ENCODE peak calls at places on chromosome 6, in nine cellular contexts. A is endothelial cell of umbilical vein; R is HCT116; N is H1; Y is right lobe of liver; V is cardiac muscle cell; Z is right cardiac atrium; M is pancreas; Q is naive thymus-derived CD4-positive, alpha-beta T cell. T is an unnamed sample.

GRCh38 chr6:41774841-41775240 is 4.9 kb downstream of the FRS3 start:
- DNase-seq in A (no peak), R (no peak), N (no peak), Y (no peak), V (no peak), Z (no peak), M (no peak), Q (no peak), T (no peak)

GRCh38 chr6:99434702-99435530 is 9.8 kb upstream of the PNISR start:
- DNase-seq in A (peak; percentile 57), R (peak; percentile 24), N (no peak), Y (no peak), V (peak; percentile 51), Z (no peak), M (no peak), Q (no peak), T (no peak)

GRCh38 chr6:11778648-11779307 is at the start of gene ADTRP:
- DNase-seq in A (no peak), R (no peak), N (no peak), Y (no peak), V (no peak), Z (peak; percentile 75), M (no peak), Q (no peak), T (no peak)

GRCh38 chr6:53920881-53921280 is 126.1 kb downstream of the LRRC1 start:
- DNase-seq in A (no peak), R (no peak), N (no peak), Y (no peak), V (no peak), Z (no peak), M (no peak), Q (no peak), T (peak; percentile 71)

GRCh38 chr6:151389640-151390275 is 1.6 kb downstream of the ZBTB2 start:
- DNase-seq in A (peak; percentile 74), R (no peak), N (no peak), Y (no peak), V (peak; percentile 80), Z (peak; percentile 88), M (no peak), Q (no peak), T (peak; percentile 58)

GRCh38 chr6:160028487-160029275 is 59.8 kb downstream of the IGF2R start:
- DNase-seq in A (no peak), R (no peak), N (no peak), Y (no peak), V (no peak), Z (peak; percentile 21), M (no peak), Q (no peak), T (no peak)

GRCh38 chr6:41430875-41431274 is 95.5 kb downstream of the NCR2 start:
- DNase-seq in A (no peak), R (peak; percentile 39), N (no peak), Y (no peak), V (peak; percentile 75), Z (no peak), M (no peak), Q (no peak), T (no peak)

GRCh38 chr6:166778046-166778445 is 151.0 kb upstream of the RPS6KA2 start:
- DNase-seq in A (no peak), R (no peak), N (no peak), Y (no peak), V (no peak), Z (no peak), M (no peak), Q (no peak), T (no peak)

GRCh38 chr6:89961481-89961880 is 67.2 kb downstream of the GJA10 start:
- DNase-seq in A (no peak), R (no peak), N (no peak), Y (no peak), V (no peak), Z (no peak), M (no peak), Q (no peak), T (no peak)

GRCh38 chr6:142266060-142266459 is 35.7 kb upstream of the ADGRG6 start:
- DNase-seq in A (peak; percentile 17), R (no peak), N (no peak), Y (no peak), V (peak; percentile 9), Z (no peak), M (no peak), Q (no peak), T (no peak)

GRCh38 chr6:44869321-44869897 is 458.7 kb upstream of the RUNX2 start:
- DNase-seq in A (no peak), R (no peak), N (no peak), Y (no peak), V (no peak), Z (no peak), M (no peak), Q (no peak), T (no peak)

GRCh38 chr6:40999498-41000070 is 39.4 kb downstream of the UNC5CL start:
- DNase-seq in A (peak; percentile 44), R (peak; percentile 36), N (peak; percentile 59), Y (peak; percentile 71), V (peak; percentile 79), Z (peak; percentile 89), M (peak; percentile 67), Q (no peak), T (peak; percentile 41)

GRCh38 chr6:125745281-125746018 is 4.0 kb upstream of the HEY2 start:
- DNase-seq in A (no peak), R (no peak), N (peak; percentile 58), Y (no peak), V (no peak), Z (peak; percentile 11), M (no peak), Q (no peak), T (no peak)

GRCh38 chr6:90537027-90537426 is 49.8 kb downstream of the MAP3K7 start:
- DNase-seq in A (no peak), R (no peak), N (no peak), Y (no peak), V (peak; percentile 73), Z (no peak), M (no peak), Q (no peak), T (no peak)

GRCh38 chr6:146905313-146905712 is 298.9 kb upstream of the STXBP5 start:
- DNase-seq in A (peak; percentile 51), R (peak; percentile 18), N (no peak), Y (no peak), V (peak; percentile 62), Z (no peak), M (peak; percentile 37), Q (no peak), T (peak; percentile 50)

GRCh38 chr6:170127151-170127550 is 163.7 kb downstream of the DLL1 start:
- DNase-seq in A (no peak), R (no peak), N (peak; percentile 26), Y (peak; percentile 46), V (no peak), Z (no peak), M (no peak), Q (no peak), T (no peak)

GRCh38 chr6:64717281-64717680 is 989.7 kb downstream of the EYS start:
- DNase-seq in A (no peak), R (no peak), N (no peak), Y (no peak), V (no peak), Z (no peak), M (no peak), Q (no peak), T (no peak)

GRCh38 chr6:91198588-91199255 is 611.9 kb upstream of the MAP3K7 start:
- DNase-seq in A (no peak), R (no peak), N (no peak), Y (no peak), V (peak; percentile 4), Z (no peak), M (no peak), Q (no peak), T (no peak)

GRCh38 chr6:11931296-11932035 is 80.6 kb upstream of the HIVEP1 start:
- DNase-seq in A (no peak), R (no peak), N (no peak), Y (no peak), V (no peak), Z (no peak), M (no peak), Q (no peak), T (no peak)

DNA sequence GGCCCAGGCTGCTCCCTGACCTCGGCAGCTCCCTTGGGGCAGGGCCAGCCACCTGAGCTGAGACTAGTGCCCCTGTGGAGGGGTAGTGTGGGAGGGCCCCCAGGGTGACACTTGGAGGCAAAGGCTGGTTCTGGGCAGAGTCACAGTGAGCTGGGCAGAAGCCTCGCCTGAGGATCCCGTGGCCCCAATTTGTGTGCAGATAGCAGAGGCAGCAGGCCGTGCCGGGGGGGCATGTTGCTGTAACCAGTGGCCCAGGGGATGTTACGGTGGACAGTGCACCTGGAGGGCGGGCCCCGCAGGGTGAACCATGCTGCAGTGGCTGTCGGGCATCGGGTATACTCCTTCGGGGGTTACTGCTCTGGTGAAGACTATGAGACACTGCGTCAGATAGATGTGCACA is 2.9 kb downstream of the KLHDC3 start:
- DNase-seq in A (no peak), R (no peak), N (no peak), Y (no peak), V (no peak), Z (peak; percentile 71), M (peak; percentile 32), Q (no peak), T (peak; percentile 23)
- H3K4me3 ChIP-seq in A (no peak overlapping the region), R (no peak overlapping the region), N (no peak overlapping the region), Y (no peak overlapping the region), V (peak overlapping the region; percentile 69), Z (no peak overlapping the region), M (no peak overlapping the region), Q (no peak overlapping the region), T (no peak overlapping the region)

DNA sequence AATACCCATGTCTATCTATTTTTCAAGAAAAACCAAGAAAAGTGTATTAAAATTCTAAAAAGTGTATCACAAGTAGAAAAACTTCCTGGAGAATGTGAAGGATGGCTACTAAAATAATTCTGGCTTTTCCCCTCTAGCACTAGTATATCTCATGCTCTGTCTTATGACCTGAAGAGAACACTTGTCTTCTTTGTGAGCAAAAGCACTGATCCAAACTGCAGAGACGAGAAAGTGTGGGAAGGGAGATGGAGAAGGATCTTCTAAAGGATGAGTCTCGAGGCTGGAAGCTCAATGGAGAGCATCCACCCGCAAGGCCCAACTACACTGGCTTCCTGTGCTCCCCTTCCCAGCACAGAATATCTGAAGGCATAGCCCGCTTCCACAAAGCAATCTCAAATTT is 23.5 kb downstream of the STX7 start:
- DNase-seq in A (no peak), R (no peak), N (no peak), Y (no peak), V (no peak), Z (no peak), M (no peak), Q (no peak), T (no peak)
- H3K9me3 ChIP-seq in A (no peaks in the 10 kb centered on the region), R (no peaks in the 10 kb centered on the region), N (no peaks in the 10 kb centered on the region), Y (no peaks in the 10 kb centered on the region), V (no peaks in the 10 kb centered on the region), Z (no peaks in the 10 kb centered on the region), M (no peaks in the 10 kb centered on the region), Q (no peaks in the 10 kb centered on the region), T (no peaks in the 10 kb centered on the region)

GRCh38 chr6:72620866-72621242 is 1.0 kb upstream of the KCNQ5 start:
- DNase-seq in A (no peak), R (no peak), N (peak; percentile 56), Y (no peak), V (no peak), Z (peak; percentile 45), M (no peak), Q (peak; percentile 31), T (no peak)
- H3K4me3 ChIP-seq in A (no peak overlapping the region), R (no peak overlapping the region), N (peak overlapping the region; percentile 64), Y (no peak overlapping the region), V (peak overlapping the region; percentile 70), Z (peak overlapping the region; percentile 58), M (peak overlapping the region; percentile 22), Q (peak overlapping the region; percentile 82), T (peak overlapping the region; percentile 39)

DNA sequence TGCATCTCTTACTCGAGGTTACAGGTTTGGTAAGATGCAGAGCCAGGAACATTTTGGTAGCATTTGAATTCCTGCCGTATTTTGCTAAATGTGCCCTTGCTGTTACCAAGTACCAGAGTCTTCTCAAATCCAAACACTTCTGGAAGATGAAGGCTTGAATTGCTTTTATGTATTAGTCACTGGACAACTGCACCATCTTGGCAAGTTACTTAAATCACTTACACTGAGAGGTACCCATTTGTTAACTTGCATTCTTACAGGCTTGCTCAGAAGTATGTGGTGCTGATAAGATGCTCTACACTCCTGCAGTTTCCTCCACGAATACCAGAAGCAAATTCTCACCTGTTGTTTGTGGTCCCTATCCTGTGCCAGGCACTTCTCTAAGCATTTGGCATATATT is 12.7 kb downstream of the IL22RA2 start:
- DNase-seq in A (no peak), R (no peak), N (no peak), Y (no peak), V (peak; percentile 38), Z (no peak), M (no peak), Q (no peak), T (no peak)
- H3K9me3 ChIP-seq in A (no peaks in the 10 kb centered on the region), R (no peaks in the 10 kb centered on the region), N (peaks cover 54% of the 10 kb centered on the region), Y (no peaks in the 10 kb centered on the region), V (no peaks in the 10 kb centered on the region), Z (no peaks in the 10 kb centered on the region), M (no peaks in the 10 kb centered on the region), Q (no peaks in the 10 kb centered on the region), T (no peaks in the 10 kb centered on the region)

T was measured in thyroid gland.